ENCODE peak calls at places on chromosomes 16 and 17, in eight cellular contexts. M, Q, D, U, B, Y, O and Z are unnamed samples.

GRCh38 chr16:57377080-57377841 is 5.0 kb downstream of the CX3CL1 start:
- DNase-seq in M (no peak), Q (no peak), D (no peak), U (peak), B (no peak), Y (no peak), O (peak), Z (no peak)

GRCh38 chr16:726438-727290 is at the start of the genes CCDC78 and HAGHL:
- DNase-seq in M (no peak), Q (no peak), D (peak), U (peak), B (peak), Y (peak), O (peak), Z (peak)

GRCh38 chr17:3911271-3912053 is 4.8 kb downstream of the P2RX1 start:
- DNase-seq in M (no peak), Q (no peak), D (no peak), U (no peak), B (no peak), Y (no peak), O (peak), Z (peak)

GRCh38 chr16:74627506-74628220 is 20.7 kb upstream of the GLG1 start:
- DNase-seq in M (peak), Q (no peak), D (peak), U (no peak), B (no peak), Y (no peak), O (no peak), Z (no peak)

GRCh38 chr17:81150379-81151038 is 14.8 kb upstream of the PVALEF start:
- DNase-seq in M (no peak), Q (no peak), D (peak), U (no peak), B (no peak), Y (peak), O (peak), Z (peak)

GRCh38 chr17:35536664-35537160 is 766 bp downstream of the SLFN12L start:
- DNase-seq in M (no peak), Q (no peak), D (no peak), U (no peak), B (no peak), Y (no peak), O (no peak), Z (no peak)

GRCh38 chr17:74744714-74745547 is 3.5 kb upstream of the NHERF1 start:
- DNase-seq in M (peak), Q (no peak), D (peak), U (peak), B (peak), Y (peak), O (peak), Z (peak)

GRCh38 chr16:27217256-27217655 is 13.9 kb downstream of the KDM8 start:
- DNase-seq in M (no peak), Q (peak), D (peak), U (no peak), B (peak), Y (peak), O (peak), Z (no peak)

GRCh38 chr16:11245222-11245737 is 10.7 kb downstream of the SOCS1 start:
- DNase-seq in M (no peak), Q (no peak), D (no peak), U (no peak), B (no peak), Y (no peak), O (no peak), Z (no peak)

GRCh38 chr17:5183410-5183793 is 8.3 kb downstream of the ZNF594 start:
- DNase-seq in M (no peak), Q (no peak), D (no peak), U (no peak), B (no peak), Y (no peak), O (no peak), Z (no peak)

GRCh38 chr16:24729967-24730815 is 740 bp downstream of the TNRC6A start:
- DNase-seq in M (peak), Q (no peak), D (peak), U (peak), B (no peak), Y (peak), O (peak), Z (peak)

GRCh38 chr16:65728652-65729051 is 606.8 kb upstream of the CDH11 start:
- DNase-seq in M (no peak), Q (no peak), D (no peak), U (no peak), B (no peak), Y (no peak), O (no peak), Z (no peak)

GRCh38 chr17:27407916-27408846 is 48.1 kb upstream of the KSR1 start:
- DNase-seq in M (no peak), Q (peak), D (peak), U (no peak), B (no peak), Y (peak), O (peak), Z (no peak)

GRCh38 chr16:70725912-70726828 is 40.3 kb upstream of the MTSS2 start:
- DNase-seq in M (no peak), Q (no peak), D (no peak), U (no peak), B (no peak), Y (peak), O (peak), Z (no peak)

GRCh38 chr17:29341726-29342125 is 47.8 kb upstream of the NUFIP2 start:
- DNase-seq in M (no peak), Q (no peak), D (peak), U (no peak), B (no peak), Y (peak), O (peak), Z (no peak)

GRCh38 chr17:79715318-79716182 is 15.2 kb upstream of the ENPP7 start:
- DNase-seq in M (no peak), Q (no peak), D (no peak), U (no peak), B (no peak), Y (no peak), O (no peak), Z (no peak)

GRCh38 chr16:30371248-30371816 is 1.0 kb upstream of the TBC1D10B start:
- DNase-seq in M (no peak), Q (no peak), D (no peak), U (no peak), B (no peak), Y (no peak), O (no peak), Z (no peak)

GRCh38 chr16:48091077-48091476 is 64.7 kb downstream of the ABCC12 start:
- DNase-seq in M (no peak), Q (no peak), D (no peak), U (no peak), B (no peak), Y (no peak), O (no peak), Z (no peak)

GRCh38 chr17:79148584-79148983 is 74.0 kb downstream of the ENGASE start:
- DNase-seq in M (no peak), Q (no peak), D (no peak), U (no peak), B (no peak), Y (no peak), O (no peak), Z (no peak)

GRCh38 chr17:73271078-73271477 is 9.4 kb upstream of the CPSF4L start:
- DNase-seq in M (no peak), Q (no peak), D (no peak), U (no peak), B (no peak), Y (no peak), O (no peak), Z (no peak)